ENCODE peak calls at places on chromosomes 3 and 15, in nine cellular contexts. B, K, C, O, Z, X, A, E and V are unnamed samples.

GRCh38 chr3:46090161-46090591 is 62.9 kb upstream of the XCR1 start:
- DNase-seq in B (peak; percentile 93), X (no peak), Z (peak; percentile 73), O (no peak), C (no peak), K (no peak), A (peak; percentile 39), E (no peak), V (no peak)

GRCh38 chr3:14788644-14789043 is 30.1 kb upstream of the FGD5 start:
- DNase-seq in C (peak; percentile 59), X (no peak), O (no peak), E (no peak), Z (no peak), B (no peak), A (no peak), K (no peak), V (peak; percentile 47)

GRCh38 chr15:29454506-29454905 is 184.9 kb upstream of the NSMCE3 start:
- DNase-seq in K (no peak), O (no peak), E (no peak), X (no peak), A (no peak), Z (no peak), B (no peak), C (no peak), V (no peak)

GRCh38 chr15:65921780-65922179 is 52.5 kb downstream of the RAB11A start:
- DNase-seq in Z (no peak), X (no peak), B (no peak), A (no peak), E (no peak), C (no peak), K (no peak), O (no peak), V (no peak)

GRCh38 chr15:89673162-89673506 is 6.0 kb downstream of the PLIN1 start:
- DNase-seq in O (peak; percentile 65), C (peak; percentile 84), A (peak; percentile 69), E (peak; percentile 77), B (no peak), K (peak; percentile 67), X (no peak), Z (peak; percentile 38), V (peak; percentile 94)

GRCh38 chr15:41891226-41891625 is 2.6 kb downstream of the SPTBN5 start:
- DNase-seq in C (no peak), Z (no peak), B (no peak), X (no peak), E (no peak), O (no peak), A (no peak), K (no peak), V (no peak)

GRCh38 chr15:63978511-63979226 is 67.6 kb downstream of the DAPK2 start:
- DNase-seq in K (no peak), B (no peak), E (no peak), C (no peak), A (no peak), O (no peak), X (peak; percentile 54), Z (peak; percentile 15), V (peak; percentile 42)

GRCh38 chr15:59691194-59691805 is 2.2 kb upstream of the BNIP2 start:
- DNase-seq in A (peak; percentile 31), O (no peak), E (peak; percentile 70), X (peak; percentile 55), C (peak; percentile 85), B (peak; percentile 38), Z (peak; percentile 67), K (peak; percentile 1), V (no peak)

GRCh38 chr15:74422723-74423442 is 10.9 kb downstream of the SEMA7A start:
- DNase-seq in B (peak; percentile 83), X (no peak), O (no peak), K (peak; percentile 43), Z (peak; percentile 88), A (peak; percentile 99), C (no peak), E (no peak), V (peak; percentile 86)
- H3K9ac ChIP-seq in B (peak overlapping the region; percentile 44), X (no peak overlapping the region), O (no peak overlapping the region), K (peak overlapping the region; percentile 44), Z (peak overlapping the region; percentile 49), A (no peak overlapping the region), C (peak overlapping the region; percentile 4), E (no peak overlapping the region), V (no peak overlapping the region)

GRCh38 chr15:28123408-28124023 is 24.4 kb upstream of the OCA2 start:
- DNase-seq in E (peak; percentile 71), K (peak; percentile 47), B (peak; percentile 93), X (peak; percentile 73), Z (peak; percentile 85), A (peak; percentile 75), C (peak; percentile 74), O (peak; percentile 62), V (peak; percentile 95)
- H3K36me3 ChIP-seq in E (peaks cover 83% of the 10 kb centered on the region), K (peaks cover 60% of the 10 kb centered on the region), B (peaks cover 10% of the 10 kb centered on the region), X (no peaks in the 10 kb centered on the region), Z (peaks cover 6% of the 10 kb centered on the region), A (peaks cover 42% of the 10 kb centered on the region), C (peaks cover 9% of the 10 kb centered on the region), O (peaks cover 95% of the 10 kb centered on the region), V (peaks cover 71% of the 10 kb centered on the region)

GRCh38 chr3:132418916-132419315 is 1.6 kb downstream of the DNAJC13 start:
- DNase-seq in O (no peak), A (no peak), C (peak; percentile 57), Z (peak; percentile 55), K (no peak), E (no peak), X (no peak), B (no peak), V (no peak)

GRCh38 chr3:132422531-132422930 is 5.2 kb downstream of the DNAJC13 start:
- DNase-seq in B (no peak), C (no peak), O (no peak), A (no peak), X (no peak), K (no peak), E (no peak), Z (no peak), V (no peak)

GRCh38 chr3:132416807-132417694 is at the start of gene DNAJC13:
- DNase-seq in A (peak; percentile 92), E (peak; percentile 91), O (peak; percentile 92), C (peak; percentile 97), Z (peak; percentile 98), K (peak; percentile 87), X (peak; percentile 94), B (peak; percentile 90), V (peak; percentile 96)

GRCh38 chr3:132417695-132418520 is 606 bp downstream of the DNAJC13 start:
- DNase-seq in B (peak; percentile 82), E (peak; percentile 77), C (peak; percentile 89), O (no peak), X (peak; percentile 85), K (peak; percentile 35), A (peak; percentile 31), Z (peak; percentile 81), V (peak; percentile 80)

DNA sequence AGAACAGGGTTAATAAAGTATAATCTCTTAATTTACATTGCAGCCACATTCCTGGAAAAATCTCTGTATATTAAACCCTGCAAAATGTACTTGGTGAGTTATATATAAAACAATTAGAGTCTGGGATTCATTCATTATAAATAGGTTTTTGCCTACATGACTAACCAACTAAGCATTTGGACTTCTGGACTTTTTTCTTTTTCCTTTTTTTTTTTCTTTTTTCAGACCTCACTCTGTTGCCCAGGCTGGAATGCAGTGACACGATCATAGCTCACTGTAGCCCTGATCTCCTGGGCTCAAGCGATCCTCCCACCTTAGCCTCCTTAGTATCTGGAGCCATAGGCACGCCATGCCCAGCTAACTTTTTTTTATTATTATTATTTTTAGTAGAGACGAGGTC is 4.5 kb downstream of the DNAJC13 start:
- DNase-seq in B (no peak), C (no peak), Z (peak; percentile 79), K (no peak), O (no peak), A (no peak), E (no peak), X (no peak), V (no peak)
- H3K4me1 ChIP-seq in B (peaks cover 12% of the 10 kb centered on the region), C (peaks cover 28% of the 10 kb centered on the region), Z (peaks cover 33% of the 10 kb centered on the region), K (no peaks in the 10 kb centered on the region), O (peaks cover 3% of the 10 kb centered on the region), A (no peaks in the 10 kb centered on the region), E (no peaks in the 10 kb centered on the region), X (no peaks in the 10 kb centered on the region), V (no peaks in the 10 kb centered on the region)

GRCh38 chr3:9769426-9770275 is at the start of gene CAMK1:
- DNase-seq in X (peak; percentile 85), K (no peak), A (peak; percentile 38), C (peak; percentile 84), Z (peak; percentile 92), B (peak; percentile 54), E (peak; percentile 60), O (peak; percentile 62), V (peak; percentile 92)
- H3K9ac ChIP-seq in X (peak within 1 kb of the TSS; percentile 94), K (peak within 1 kb of the TSS; percentile 79), A (peak within 1 kb of the TSS; percentile 65), C (peak within 1 kb of the TSS; percentile 82), Z (peak within 1 kb of the TSS; percentile 83), B (no peak within 1 kb of the TSS), E (peak within 1 kb of the TSS; percentile 48), O (peak within 1 kb of the TSS; percentile 89), V (peak within 1 kb of the TSS; percentile 19)

DNA sequence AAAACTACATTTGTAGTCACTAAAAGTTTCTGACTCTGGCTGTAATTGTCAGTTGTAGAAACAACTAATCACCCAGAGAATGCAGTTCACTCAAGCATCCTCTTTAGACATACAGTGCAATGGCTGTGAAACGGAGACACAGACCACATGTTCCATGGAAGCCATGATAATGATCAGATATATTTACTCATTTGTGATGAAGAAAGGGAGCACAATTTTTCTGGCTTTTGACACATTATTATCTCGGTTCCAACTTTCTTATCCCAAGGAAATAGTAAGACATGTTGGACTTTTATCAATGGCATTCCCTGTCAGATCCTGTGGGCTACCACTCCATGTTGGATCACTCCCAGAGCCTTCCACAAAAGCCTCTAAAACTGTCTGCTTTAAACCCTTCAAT is 215.0 kb upstream of the LRIG1 start:
- DNase-seq in O (no peak), E (no peak), A (no peak), X (no peak), Z (no peak), B (no peak), C (no peak), K (no peak), V (no peak)
- H3K36me3 ChIP-seq in O (no peaks in the 10 kb centered on the region), E (no peaks in the 10 kb centered on the region), A (no peaks in the 10 kb centered on the region), X (no peaks in the 10 kb centered on the region), Z (no peaks in the 10 kb centered on the region), B (no peaks in the 10 kb centered on the region), C (no peaks in the 10 kb centered on the region), K (no peaks in the 10 kb centered on the region), V (no peaks in the 10 kb centered on the region)

GRCh38 chr3:183526838-183527420 is 28.6 kb downstream of the KLHL6 start:
- DNase-seq in C (no peak), X (no peak), B (no peak), Z (no peak), E (no peak), A (no peak), K (no peak), O (no peak), V (no peak)
- H3K4me1 ChIP-seq in C (no peaks in the 10 kb centered on the region), X (no peaks in the 10 kb centered on the region), B (no peaks in the 10 kb centered on the region), Z (no peaks in the 10 kb centered on the region), E (no peaks in the 10 kb centered on the region), A (no peaks in the 10 kb centered on the region), K (no peaks in the 10 kb centered on the region), O (no peaks in the 10 kb centered on the region), V (no peaks in the 10 kb centered on the region)

DNA sequence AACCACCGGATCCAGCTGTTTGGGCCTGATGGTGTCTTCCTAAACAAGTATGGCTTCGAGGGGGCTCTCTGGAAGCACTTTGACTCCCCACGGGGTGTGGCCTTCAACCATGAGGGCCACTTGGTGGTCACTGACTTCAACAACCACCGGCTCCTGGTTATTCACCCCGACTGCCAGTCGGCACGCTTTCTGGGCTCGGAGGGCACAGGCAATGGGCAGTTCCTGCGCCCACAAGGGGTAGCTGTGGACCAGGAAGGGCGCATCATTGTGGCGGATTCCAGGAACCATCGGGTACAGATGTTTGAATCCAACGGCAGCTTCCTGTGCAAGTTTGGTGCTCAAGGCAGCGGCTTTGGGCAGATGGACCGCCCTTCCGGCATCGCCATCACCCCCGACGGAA is 60.1 kb upstream of the CCR4 start:
- DNase-seq in Z (no peak), K (no peak), O (no peak), A (no peak), B (no peak), X (no peak), E (no peak), C (no peak), V (no peak)
- H3K9ac ChIP-seq in Z (no peak overlapping the region), K (no peak overlapping the region), O (no peak overlapping the region), A (no peak overlapping the region), B (no peak overlapping the region), X (no peak overlapping the region), E (no peak overlapping the region), C (no peak overlapping the region), V (no peak overlapping the region)